ENCODE peak calls at places on chromosomes 7 and 10, in four cellular contexts. R is HepG2, Q is GM12878, N is K562. J is an unnamed sample.

GRCh38 chr7:101558742-101559325 is 70.3 kb downstream of the MYL10 start:
- DNase-seq in R (no peak), Q (no peak), N (peak), J (no peak)

GRCh38 chr7:76125560-76125959 is 76.1 kb upstream of the SRRM3 start:
- DNase-seq in N (no peak), Q (no peak), R (no peak), J (no peak)

GRCh38 chr7:4800487-4800886 is 25.1 kb downstream of the AP5Z1 start:
- DNase-seq in R (no peak), N (no peak), Q (no peak), J (no peak)

GRCh38 chr10:44009891-44010290 is 361.2 kb upstream of the ZNF32 start:
- DNase-seq in Q (no peak), R (no peak), N (no peak), J (no peak)

GRCh38 chr10:6426317-6426716 is 153.8 kb downstream of the PRKCQ start:
- DNase-seq in Q (no peak), R (no peak), N (no peak), J (no peak)

GRCh38 chr7:22447008-22447407 is 53.0 kb downstream of the STEAP1B start:
- DNase-seq in R (no peak), Q (no peak), N (no peak), J (no peak)

GRCh38 chr10:112184052-112184371 is 447 bp upstream of the GPAM start:
- DNase-seq in N (no peak), Q (no peak), R (no peak), J (no peak)

GRCh38 chr10:131068760-131069159 is 242.8 kb downstream of the TCERG1L start:
- DNase-seq in N (no peak), R (no peak), Q (no peak), J (no peak)

GRCh38 chr10:34769941-34770340 is 45.2 kb downstream of the PARD3 start:
- DNase-seq in R (no peak), N (peak), Q (no peak), J (no peak)

GRCh38 chr10:89741126-89741762 is 39.9 kb downstream of the KIF20B start:
- DNase-seq in R (no peak), Q (no peak), N (peak), J (no peak)

GRCh38 chr10:60414877-60415585 is 25.4 kb upstream of the ANK3 start:
- DNase-seq in N (no peak), Q (no peak), R (no peak), J (no peak)

GRCh38 chr7:54823776-54824175 is 64.8 kb upstream of the SEC61G start:
- DNase-seq in R (no peak), N (no peak), Q (no peak), J (no peak)

GRCh38 chr10:90859321-90859751 is 1.5 kb upstream of the HTR7 start:
- DNase-seq in N (no peak), R (peak), Q (no peak), J (no peak)

GRCh38 chr7:36943591-36944430 is 219.5 kb upstream of the AOAH start:
- DNase-seq in N (no peak), Q (no peak), R (no peak), J (no peak)

GRCh38 chr7:1571261-1571650 is 1.4 kb upstream of the PSMG3 start:
- DNase-seq in Q (no peak), N (no peak), R (peak), J (no peak)

GRCh38 chr10:132793871-132794849 is 8.2 kb upstream of the NKX6-2 start:
- DNase-seq in Q (no peak), N (no peak), R (no peak), J (no peak)

GRCh38 chr7:108328174-108328651 is 128.0 kb downstream of the NRCAM start:
- DNase-seq in R (no peak), Q (peak), N (no peak), J (peak)

GRCh38 chr7:127872122-127872521 is 159.1 kb downstream of the LRRC4 start:
- DNase-seq in R (no peak), N (no peak), Q (no peak), J (no peak)

GRCh38 chr10:110553905-110554304 is 13.6 kb upstream of the SMC3 start:
- DNase-seq in N (no peak), Q (no peak), R (no peak), J (no peak)

GRCh38 chr10:110558034-110558433 is 9.5 kb upstream of the SMC3 start:
- DNase-seq in N (no peak), Q (no peak), R (no peak), J (no peak)

GRCh38 chr10:110560012-110560411 is 7.5 kb upstream of the SMC3 start:
- DNase-seq in N (no peak), R (no peak), Q (no peak), J (no peak)

GRCh38 chr10:110556993-110557601 is 10.4 kb upstream of the SMC3 start:
- DNase-seq in Q (no peak), R (peak), N (peak), J (peak)

DNA sequence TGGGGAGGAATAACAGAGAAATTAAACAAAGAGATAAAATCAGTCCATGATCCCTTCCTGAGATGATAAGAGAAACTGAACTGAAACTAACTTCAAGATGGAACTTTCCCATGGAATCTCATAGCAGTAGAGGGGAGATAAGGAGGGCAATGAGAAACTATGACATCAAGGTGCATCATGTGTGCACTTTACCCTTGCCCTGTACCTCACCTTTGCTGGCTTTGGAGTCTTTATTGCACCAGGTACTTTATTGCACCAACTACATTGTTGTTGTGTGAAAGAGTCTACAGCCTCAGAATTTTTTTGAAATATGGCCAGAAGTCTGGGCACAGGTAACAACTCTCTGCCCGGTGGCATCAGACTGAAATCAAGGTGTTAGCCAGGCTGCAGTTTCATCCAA is 11.2 kb upstream of the SMC3 start:
- DNase-seq in Q (no peak), N (no peak), R (no peak), J (no peak)
- TF ChIP-seq BHLHE40 in Q (no peak), N (no peak), R (no peak), J (no peak)

GRCh38 chr10:24249829-24250415 is 41.0 kb downstream of the KIAA1217 start:
- DNase-seq in N (no peak), R (no peak), Q (no peak), J (no peak)
- TF ChIP-seq FOXK2 in N (no peak), R (no peak), Q (no peak), J (no peak)

GRCh38 chr10:72435570-72435969 is 80.9 kb upstream of the DNAJB12 start:
- DNase-seq in N (no peak), R (no peak), Q (no peak), J (no peak)
- TF ChIP-seq BHLHE40 in N (no peak), R (no peak), Q (no peak), J (no peak)

GRCh38 chr7:123916240-123916724 is 8.8 kb upstream of the SPAM1 start:
- DNase-seq in R (peak), Q (no peak), N (peak), J (peak)
- TF ChIP-seq FOXK2 in R (no peak), Q (no peak), N (no peak), J (no peak)

GRCh38 chr7:151877911-151878835 is 1.3 kb upstream of the PRKAG2 start:
- DNase-seq in N (no peak), R (no peak), Q (no peak), J (no peak)

GRCh38 chr7:151876899-151877777 is at the start of gene PRKAG2:
- DNase-seq in Q (no peak), N (no peak), R (no peak), J (peak)

GRCh38 chr7:151875862-151876111 is 1.1 kb downstream of the PRKAG2 start:
- DNase-seq in Q (no peak), R (no peak), N (no peak), J (no peak)

GRCh38 chr7:151873402-151873965 is 3.4 kb downstream of the PRKAG2 start:
- DNase-seq in Q (no peak), R (no peak), N (no peak), J (no peak)

DNA sequence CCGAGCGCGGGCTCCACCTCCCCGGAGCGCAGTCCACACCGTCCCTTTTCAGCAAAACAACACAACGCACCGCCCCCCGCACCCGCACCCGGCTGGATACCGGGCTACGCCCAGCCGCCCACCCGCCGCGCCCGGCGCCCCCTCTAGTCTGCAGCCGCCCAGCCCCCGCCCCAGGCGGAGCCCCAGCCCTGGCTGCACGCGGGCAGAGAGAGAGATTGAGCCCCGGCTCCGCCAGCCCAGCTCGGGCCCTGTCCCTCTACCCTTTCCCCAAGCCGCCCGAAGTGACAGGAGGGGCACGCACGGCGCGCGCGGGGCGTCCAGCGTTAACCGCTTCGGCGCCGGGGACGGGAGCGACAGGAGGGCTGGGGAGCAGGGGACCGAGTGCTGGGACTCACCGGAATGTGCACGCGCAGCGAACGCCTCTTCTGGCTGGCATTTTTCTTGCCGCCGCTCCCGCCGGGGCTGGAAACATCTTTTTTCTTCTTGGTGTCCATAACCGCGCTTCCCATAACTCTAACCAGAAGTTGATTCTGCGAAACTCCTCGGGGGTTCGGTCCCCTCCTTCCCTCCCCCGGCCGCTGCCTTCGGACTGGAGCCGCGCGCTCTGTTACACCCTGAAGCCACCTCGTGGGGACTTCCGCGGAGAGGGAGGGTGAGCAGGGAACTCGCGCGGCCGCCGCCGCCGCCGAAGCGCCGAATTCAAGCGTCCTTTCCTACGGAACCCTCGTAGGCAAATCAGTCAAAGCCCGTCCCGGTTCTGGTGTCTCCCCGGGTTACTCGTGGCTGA is 610 bp downstream of the PRKAG2 start:
- DNase-seq in N (no peak), Q (no peak), R (no peak), J (peak)
- TF ChIP-seq BHLHE40 in N (no peak), Q (no peak), R (no peak), J (no peak)

GRCh38 chr7:45974540-45975360 is 53.7 kb upstream of the IGFBP3 start:
- DNase-seq in R (peak), N (no peak), Q (no peak), J (no peak)

GRCh38 chr7:45973725-45974532 is 52.9 kb upstream of the IGFBP3 start:
- DNase-seq in Q (no peak), N (no peak), R (peak), J (no peak)

GRCh38 chr7:45976485-45976856 is 55.4 kb upstream of the IGFBP3 start:
- DNase-seq in N (no peak), R (no peak), Q (no peak), J (no peak)

GRCh38 chr7:45975847-45976484 is 54.9 kb upstream of the IGFBP3 start:
- DNase-seq in Q (no peak), R (no peak), N (no peak), J (no peak)

GRCh38 chr7:45975367-45975766 is 54.3 kb upstream of the IGFBP3 start:
- DNase-seq in N (no peak), R (no peak), Q (no peak), J (no peak)
- TF ChIP-seq FOXK2 in N (no peak), R (no peak), Q (no peak), J (no peak)

DNA sequence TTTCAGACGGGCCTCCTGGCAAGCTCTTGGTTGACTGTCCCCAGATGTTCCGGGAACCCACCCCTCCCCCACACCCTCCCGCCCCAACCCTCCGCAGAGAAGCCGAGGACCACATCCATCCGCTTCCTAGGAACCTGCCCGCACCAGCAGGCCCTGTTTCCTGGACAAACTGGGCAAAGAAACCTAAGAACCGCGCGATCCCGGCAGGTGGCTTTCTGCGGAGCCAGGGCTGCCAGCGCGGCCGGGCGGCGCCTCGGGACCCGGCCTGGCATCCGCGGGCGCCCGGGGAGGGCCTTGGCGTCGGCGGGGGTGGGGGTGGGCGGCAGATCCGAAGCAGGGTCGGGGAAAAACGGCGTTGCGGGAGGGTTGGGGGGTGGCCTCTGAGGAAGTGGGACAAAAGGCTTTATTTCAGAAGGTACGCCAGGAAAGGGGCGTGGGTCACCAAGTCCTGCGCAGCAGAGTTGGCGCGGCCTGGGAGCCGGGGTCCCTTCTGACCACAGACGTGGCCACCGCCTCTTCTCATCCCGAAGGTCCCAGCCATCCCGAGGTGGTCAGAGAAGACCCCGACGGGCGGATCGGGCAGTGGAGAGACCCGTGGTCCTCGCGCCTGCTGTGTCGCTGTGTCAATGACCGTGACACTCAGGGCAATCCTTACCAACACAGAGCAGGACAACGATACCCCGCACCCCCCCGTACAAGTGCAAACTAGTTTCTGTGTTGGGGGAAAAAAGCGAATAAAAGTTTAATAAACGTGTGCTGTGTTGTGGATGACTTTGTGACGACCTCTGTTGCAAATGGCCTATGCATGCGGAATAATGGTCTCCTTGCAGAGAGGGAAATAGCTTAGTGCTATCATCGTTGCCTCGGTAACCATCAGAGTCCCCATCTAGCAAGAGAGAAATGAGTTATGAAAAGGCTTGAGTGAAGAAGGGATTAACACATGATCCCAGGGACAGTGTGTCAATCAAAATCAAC is 19.5 kb upstream of the GATA3 start:
- DNase-seq in R (no peak), N (no peak), Q (no peak), J (no peak)
- TF ChIP-seq BHLHE40 in R (no peak), N (no peak), Q (no peak), J (no peak)

DNA sequence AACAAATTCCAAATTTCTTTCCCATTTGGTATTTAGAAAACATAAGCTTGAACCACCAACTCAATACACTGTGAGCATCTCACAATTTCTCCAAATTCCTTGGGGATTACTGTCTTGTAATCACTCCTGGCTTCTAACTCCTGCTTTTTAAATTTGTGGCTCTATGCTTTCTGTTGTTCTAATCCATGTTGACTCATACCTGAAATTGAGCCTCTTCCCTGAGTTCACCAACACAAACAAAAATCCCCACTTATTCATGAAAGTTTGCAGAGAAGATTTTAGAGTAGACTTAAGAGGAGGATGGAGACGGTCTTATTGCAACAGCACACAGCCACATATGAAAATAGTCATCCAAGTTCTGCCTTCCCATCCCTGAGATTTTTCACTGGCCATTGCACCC is 252.5 kb downstream of the PTEN start:
- DNase-seq in R (no peak), Q (no peak), N (no peak), J (no peak)
- TF ChIP-seq FOXK2 in R (no peak), Q (no peak), N (no peak), J (no peak)

DNA sequence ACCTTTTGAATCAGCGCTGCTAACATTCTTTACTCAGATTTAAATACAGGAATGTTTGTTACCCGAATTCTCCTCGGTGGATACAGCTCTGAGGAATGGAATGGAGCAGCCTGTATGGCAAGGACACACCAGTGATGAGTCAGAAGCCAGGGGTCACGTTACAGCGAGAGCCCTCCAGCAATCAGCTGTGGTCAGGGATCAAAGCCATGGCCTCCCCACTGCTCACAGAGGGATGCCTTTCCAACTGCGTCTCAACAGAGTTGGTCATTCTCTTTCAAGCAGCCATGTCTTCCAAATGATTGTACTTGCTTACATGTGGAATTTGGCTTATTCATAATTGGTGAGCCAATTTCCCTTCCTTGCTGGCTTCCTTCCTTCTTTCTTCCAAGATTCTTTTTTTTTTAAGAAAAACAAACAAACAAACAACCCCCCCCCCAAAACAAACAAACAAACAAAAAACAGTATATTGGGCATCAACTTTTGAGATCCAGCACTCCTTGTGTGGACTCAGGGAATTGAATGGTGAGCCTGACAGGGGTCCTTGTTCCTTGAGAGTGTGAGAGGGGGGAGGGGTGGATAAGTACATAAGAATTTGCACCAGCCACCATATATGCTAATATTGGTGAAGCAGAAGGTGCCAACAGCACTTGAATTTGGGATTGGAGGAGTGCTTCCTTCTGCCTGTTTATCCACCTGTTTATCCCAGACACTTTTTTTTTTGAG is 100.2 kb downstream of the ATXN7L1 start:
- DNase-seq in N (peak), R (peak), Q (no peak), J (no peak)
- TF ChIP-seq BHLHE40 in N (peak), R (peak), Q (no peak), J (no peak)

DNA sequence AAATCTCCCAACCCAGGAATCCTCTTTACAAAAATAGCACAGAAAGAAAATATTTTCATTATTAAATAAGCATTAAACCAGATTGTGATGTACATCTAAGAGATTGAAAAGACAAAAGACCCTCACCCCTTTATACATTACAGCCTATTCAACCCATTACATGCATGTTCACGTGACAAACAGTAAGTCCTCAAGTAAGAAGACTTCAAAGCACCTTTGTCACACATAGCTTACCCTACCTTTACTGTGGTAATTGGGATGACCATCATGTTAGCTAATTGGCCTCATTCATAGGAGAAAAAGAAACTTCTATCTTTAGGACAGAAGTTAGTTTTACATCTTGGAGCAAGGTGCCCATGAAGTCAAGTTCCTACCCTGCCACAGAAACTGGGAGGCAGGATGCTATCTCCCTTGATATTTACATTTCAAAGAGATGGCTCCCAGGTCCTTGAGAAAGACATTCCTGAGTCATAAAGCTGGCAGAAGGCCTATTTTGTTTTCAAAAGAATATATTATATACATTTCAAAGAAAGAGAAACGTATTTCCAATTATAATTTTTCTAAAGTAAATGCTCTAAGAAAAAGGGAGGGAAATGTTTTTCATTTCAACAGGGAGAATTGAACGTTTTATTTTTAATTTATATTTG is 48.1 kb downstream of the GNAI1 start:
- DNase-seq in Q (no peak), R (no peak), N (no peak), J (no peak)
- TF ChIP-seq FOXK2 in Q (no peak), R (no peak), N (no peak), J (no peak)

J was measured in HEK293T.